ENCODE peak calls at places on chromosomes 5 and 9, in eight cellular contexts. H, F, N, K, M, L, Q and B are unnamed samples.

GRCh38 chr9:37438359-37438758 is 15.9 kb downstream of the GRHPR start:
- DNase-seq in H (peak; percentile 44), F (no peak), N (no peak), K (no peak), M (no peak), L (no peak), Q (no peak), B (peak; percentile 68)

GRCh38 chr5:84088996-84089395 is 295.7 kb downstream of the EDIL3 start:
- DNase-seq in H (peak; percentile 25), F (no peak), N (no peak), K (no peak), M (no peak), L (no peak), Q (peak; percentile 23), B (no peak)

GRCh38 chr9:86642721-86643120 is 288.5 kb upstream of the TUT7 start:
- DNase-seq in H (no peak), F (no peak), N (no peak), K (no peak), M (no peak), L (no peak), Q (no peak), B (no peak)

GRCh38 chr9:96383165-96383939 is at the start of gene SLC35D2:
- DNase-seq in H (peak; percentile 91), F (peak; percentile 72), N (peak; percentile 71), K (no peak), M (peak; percentile 93), L (peak; percentile 84), Q (peak; percentile 53), B (peak; percentile 88)

GRCh38 chr5:124342027-124342471 is 404.4 kb downstream of the ZNF608 start:
- DNase-seq in H (no peak), F (no peak), N (peak; percentile 20), K (no peak), M (no peak), L (no peak), Q (peak; percentile 31), B (no peak)

GRCh38 chr5:17217421-17218352 is at the start of gene BASP1:
- DNase-seq in H (peak; percentile 94), F (no peak), N (peak; percentile 73), K (no peak), M (peak; percentile 97), L (peak; percentile 89), Q (peak; percentile 81), B (peak; percentile 85)

GRCh38 chr5:176837707-176838115 is 27.4 kb downstream of the UNC5A start:
- DNase-seq in H (peak; percentile 97), F (peak; percentile 86), N (peak; percentile 90), K (peak; percentile 62), M (peak; percentile 90), L (peak; percentile 94), Q (peak; percentile 79), B (peak; percentile 88)

GRCh38 chr9:111805841-111806241 is 11.1 kb upstream of the SHOC1 start:
- DNase-seq in H (no peak), F (no peak), N (no peak), K (no peak), M (no peak), L (no peak), Q (peak; percentile 61), B (no peak)

GRCh38 chr5:94810281-94810680 is 191.8 kb downstream of the SLF1 start:
- DNase-seq in H (no peak), F (no peak), N (no peak), K (no peak), M (no peak), L (no peak), Q (no peak), B (no peak)

GRCh38 chr5:35129276-35129675 is 81.5 kb upstream of the AGXT2 start:
- DNase-seq in H (peak; percentile 20), F (no peak), N (no peak), K (no peak), M (no peak), L (no peak), Q (peak; percentile 93), B (no peak)

GRCh38 chr9:2159521-2160417 is 144.6 kb downstream of the SMARCA2 start:
- DNase-seq in H (no peak), F (no peak), N (no peak), K (no peak), M (no peak), L (no peak), Q (peak; percentile 13), B (no peak)

GRCh38 chr9:123201083-123201482 is 67.3 kb downstream of the STRBP start:
- DNase-seq in H (no peak), F (no peak), N (no peak), K (no peak), M (no peak), L (no peak), Q (no peak), B (no peak)

DNA sequence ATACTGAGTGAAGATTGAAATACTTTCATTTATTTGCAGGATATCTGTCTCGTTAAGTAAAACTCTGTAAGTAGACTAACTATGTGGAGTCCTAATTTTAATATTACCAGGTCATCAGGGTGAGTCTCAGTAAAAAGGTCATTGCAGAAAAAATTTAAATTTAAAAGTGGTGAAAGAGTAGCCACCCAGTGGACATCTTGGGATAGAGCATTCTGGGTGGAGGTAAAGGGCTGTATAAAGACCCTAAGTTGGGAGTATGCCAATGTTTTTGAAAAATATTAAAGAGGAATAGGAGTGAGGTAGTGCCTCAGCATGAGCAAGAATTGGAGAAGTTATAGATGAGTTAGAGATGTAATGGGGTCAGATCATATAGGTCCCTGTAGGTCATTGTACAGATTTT is 145.5 kb downstream of the HMHB1 start:
- DNase-seq in H (no peak), F (no peak), N (no peak), K (no peak), M (no peak), L (no peak), Q (no peak), B (no peak)
- TF ChIP-seq CTCF in H (no peak), F (no peak), N (peak; percentile 22), K (no peak), M (peak; percentile 9), L (no peak), Q (peak; percentile 33), B (no peak)

GRCh38 chr5:139392678-139393496 is 2.0 kb downstream of the PROB1 start:
- DNase-seq in H (peak; percentile 80), F (no peak), N (peak; percentile 58), K (no peak), M (peak; percentile 95), L (peak; percentile 86), Q (no peak), B (no peak)

GRCh38 chr5:139392324-139392677 is 2.6 kb upstream of the MZB1 start:
- DNase-seq in H (no peak), F (no peak), N (no peak), K (no peak), M (peak; percentile 85), L (no peak), Q (no peak), B (no peak)

GRCh38 chr5:139390639-139391569 is 1.2 kb upstream of the MZB1 start:
- DNase-seq in H (no peak), F (no peak), N (no peak), K (no peak), M (no peak), L (no peak), Q (no peak), B (no peak)

GRCh38 chr5:139389701-139390638 is at the start of gene MZB1:
- DNase-seq in H (no peak), F (no peak), N (no peak), K (no peak), M (no peak), L (no peak), Q (no peak), B (no peak)

DNA sequence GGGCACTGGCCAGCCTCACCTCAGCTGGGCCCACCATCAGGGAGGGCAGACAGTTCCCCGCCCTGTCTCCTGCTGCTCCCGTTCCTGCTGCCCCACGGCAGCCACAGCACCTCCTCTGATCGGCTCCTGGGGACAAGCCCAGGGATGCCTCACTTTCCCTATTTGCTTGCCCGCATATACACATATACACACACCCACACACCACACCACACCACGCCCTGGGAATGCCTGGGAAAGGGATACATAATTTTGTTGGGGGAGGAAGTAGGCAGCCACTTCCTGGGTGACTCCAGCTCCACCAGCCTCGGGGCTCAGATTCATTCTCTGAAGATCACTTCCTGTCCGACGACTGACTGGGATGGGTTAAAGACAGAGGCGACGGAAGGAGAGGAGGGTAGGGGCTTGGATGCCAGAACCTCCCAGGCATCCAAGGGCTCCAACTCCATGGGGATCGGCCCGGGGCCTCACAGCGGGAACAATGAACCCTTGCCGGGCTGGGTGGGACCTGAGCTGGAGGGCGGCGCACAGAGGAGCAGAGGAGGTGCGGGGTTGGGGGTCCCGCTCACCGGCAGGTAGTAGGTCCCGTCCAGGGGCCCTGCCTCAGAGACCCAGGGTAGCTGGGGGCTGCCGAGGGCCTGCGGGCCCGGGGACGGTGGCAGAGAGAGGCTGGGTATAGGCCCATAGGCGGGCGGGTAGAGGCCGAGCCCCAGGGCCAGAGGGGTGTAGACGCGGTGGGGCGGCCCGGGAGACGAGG is 2.0 kb upstream of the MZB1 start:
- DNase-seq in H (no peak), F (no peak), N (no peak), K (no peak), M (no peak), L (no peak), Q (no peak), B (no peak)
- H3K4me3 ChIP-seq in H (no peak overlapping the region), F (no peak overlapping the region), N (peak overlapping the region; percentile 77), K (peak overlapping the region; percentile 52), M (peak overlapping the region; percentile 67), L (peak overlapping the region; percentile 67), Q (no peak overlapping the region), B (peak overlapping the region; percentile 39)

GRCh38 chr9:136860529-136860928 is 5.6 kb downstream of the EDF1 start:
- DNase-seq in H (peak; percentile 4), F (no peak), N (no peak), K (no peak), M (no peak), L (no peak), Q (no peak), B (peak; percentile 49)
- TF ChIP-seq CTCF in H (no peak), F (no peak), N (no peak), K (no peak), M (no peak), L (no peak), Q (no peak), B (no peak)

GRCh38 chr9:134501266-134502181 is 140.1 kb upstream of the COL5A1 start:
- DNase-seq in H (no peak), F (no peak), N (peak; percentile 12), K (no peak), M (peak; percentile 60), L (no peak), Q (no peak), B (no peak)

GRCh38 chr9:134503301-134504105 is 138.1 kb upstream of the COL5A1 start:
- DNase-seq in H (no peak), F (no peak), N (peak; percentile 12), K (no peak), M (no peak), L (no peak), Q (no peak), B (no peak)

GRCh38 chr9:134498767-134499166 is 142.8 kb upstream of the COL5A1 start:
- DNase-seq in H (no peak), F (no peak), N (no peak), K (no peak), M (no peak), L (no peak), Q (no peak), B (no peak)

GRCh38 chr9:134502261-134503211 is 139.1 kb upstream of the COL5A1 start:
- DNase-seq in H (peak; percentile 94), F (no peak), N (peak; percentile 72), K (peak; percentile 83), M (peak; percentile 75), L (peak; percentile 80), Q (peak; percentile 99), B (peak; percentile 54)

DNA sequence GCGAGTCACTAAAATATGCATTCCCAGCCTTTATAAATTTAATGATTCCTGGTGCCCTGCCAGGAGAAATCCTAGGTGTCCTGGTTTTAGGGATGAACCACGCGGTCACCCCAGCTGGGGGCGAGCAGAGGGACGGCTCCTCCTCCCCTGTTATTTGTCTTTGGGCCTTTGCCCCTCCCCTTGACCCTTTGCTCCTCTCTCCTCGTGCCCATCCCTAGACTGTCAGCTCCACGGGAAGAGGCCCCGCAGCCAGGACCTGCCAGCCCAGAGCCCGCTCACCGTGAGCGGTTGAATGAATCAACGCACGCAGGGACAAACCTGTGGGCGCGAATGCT is 140.7 kb upstream of the COL5A1 start:
- DNase-seq in H (no peak), F (no peak), N (peak; percentile 1), K (no peak), M (peak; percentile 55), L (no peak), Q (no peak), B (no peak)
- H3K4me3 ChIP-seq in H (no peak overlapping the region), F (no peak overlapping the region), N (no peak overlapping the region), K (no peak overlapping the region), M (no peak overlapping the region), L (no peak overlapping the region), Q (no peak overlapping the region), B (no peak overlapping the region)